ENCODE peak calls at places on chromosomes 3 and 15, in ten cellular contexts. D is G401, N is WTC11, X is sigmoid colon, A is NCI-H1436, T is spleen, O is GM20000, U is lung microvascular endothelial cell, C is HuH-7, Z is ACHN. P is an unnamed sample.

GRCh38 chr15:32646304-32646703 is 4.8 kb downstream of the SCG5 start:
- DNase-seq in D (no peak), N (no peak), X (no peak), A (peak; percentile 28), T (no peak), O (no peak), U (no peak), C (no peak), Z (no peak), P (no peak)

GRCh38 chr3:102936511-102936910 is 501.7 kb downstream of the ZPLD1 start:
- DNase-seq in D (no peak), N (no peak), X (no peak), A (no peak), T (no peak), O (no peak), U (no peak), C (no peak), Z (no peak), P (no peak)

GRCh38 chr15:38069506-38069905 is 135.1 kb downstream of the TMCO5A start:
- DNase-seq in D (no peak), N (no peak), X (peak; percentile 68), A (no peak), T (no peak), O (peak; percentile 36), U (no peak), C (peak; percentile 6), Z (peak; percentile 42), P (peak; percentile 33)

GRCh38 chr15:49424954-49425353 is 1.9 kb downstream of the FGF7 start:
- DNase-seq in D (no peak), N (no peak), X (no peak), A (no peak), T (no peak), O (no peak), U (no peak), C (no peak), Z (no peak), P (no peak)

GRCh38 chr3:55801676-55802075 is 314.6 kb upstream of the WNT5A start:
- DNase-seq in D (no peak), N (no peak), X (no peak), A (no peak), T (no peak), O (no peak), U (no peak), C (no peak), Z (no peak), P (no peak)

GRCh38 chr15:85296615-85297402 is 83.6 kb upstream of the AKAP13 start:
- DNase-seq in D (peak; percentile 76), N (peak; percentile 43), X (peak; percentile 81), A (peak; percentile 61), T (peak; percentile 81), O (peak; percentile 67), U (peak; percentile 87), C (peak; percentile 61), Z (peak; percentile 80), P (peak; percentile 88)

GRCh38 chr3:131033480-131034080 is 6.9 kb downstream of the NEK11 start:
- DNase-seq in D (peak; percentile 43), N (no peak), X (no peak), A (peak; percentile 61), T (no peak), O (peak; percentile 24), U (peak; percentile 64), C (no peak), Z (peak; percentile 56), P (peak; percentile 15)

GRCh38 chr3:51887620-51888019 is 12.2 kb upstream of the IQCF5 start:
- DNase-seq in D (no peak), N (no peak), X (no peak), A (no peak), T (no peak), O (no peak), U (no peak), C (no peak), Z (no peak), P (no peak)

GRCh38 chr3:34357461-34357860 is 559.0 kb downstream of the PDCD6IP start:
- DNase-seq in D (no peak), N (no peak), X (no peak), A (no peak), T (no peak), O (no peak), U (no peak), C (no peak), Z (no peak), P (no peak)

GRCh38 chr15:90191795-90192494 is 9.2 kb upstream of the SEMA4B start:
- DNase-seq in D (peak; percentile 76), N (no peak), X (peak; percentile 95), A (peak; percentile 91), T (peak; percentile 94), O (peak; percentile 60), U (no peak), C (peak; percentile 77), Z (peak; percentile 84), P (peak; percentile 94)

GRCh38 chr3:45218578-45219390 is 7.3 kb downstream of the TMEM158 start:
- DNase-seq in D (no peak), N (no peak), X (no peak), A (no peak), T (no peak), O (no peak), U (no peak), C (no peak), Z (peak; percentile 11), P (no peak)

GRCh38 chr3:169695051-169695450 is 31.5 kb upstream of the MECOM start:
- DNase-seq in D (no peak), N (no peak), X (no peak), A (no peak), T (no peak), O (no peak), U (no peak), C (no peak), Z (no peak), P (no peak)

GRCh38 chr3:11624161-11624560 is 19.6 kb downstream of the VGLL4 start:
- DNase-seq in D (no peak), N (no peak), X (no peak), A (no peak), T (no peak), O (peak; percentile 31), U (peak; percentile 50), C (no peak), Z (no peak), P (no peak)

GRCh38 chr3:65402597-65402996 is 636.1 kb downstream of the MAGI1 start:
- DNase-seq in D (peak; percentile 83), N (no peak), X (peak; percentile 91), A (no peak), T (no peak), O (no peak), U (no peak), C (no peak), Z (peak; percentile 92), P (no peak)

GRCh38 chr3:48155122-48155521 is 33.1 kb downstream of the CDC25A start:
- DNase-seq in D (no peak), N (no peak), X (no peak), A (no peak), T (no peak), O (no peak), U (no peak), C (no peak), Z (peak; percentile 45), P (no peak)

GRCh38 chr3:107432013-107432515 is 54.8 kb downstream of the CCDC54 start:
- DNase-seq in D (peak; percentile 42), N (no peak), X (no peak), A (no peak), T (no peak), O (peak; percentile 31), U (peak; percentile 31), C (no peak), Z (no peak), P (no peak)

GRCh38 chr15:78047631-78048409 is 29.7 kb downstream of the TBC1D2B start:
- DNase-seq in D (no peak), N (no peak), X (peak; percentile 80), A (no peak), T (no peak), O (no peak), U (no peak), C (no peak), Z (no peak), P (no peak)

GRCh38 chr15:61003683-61004299 is 225.3 kb downstream of the RORA start:
- DNase-seq in D (peak; percentile 53), N (no peak), X (no peak), A (no peak), T (no peak), O (no peak), U (no peak), C (no peak), Z (no peak), P (no peak)

GRCh38 chr15:88918738-88919137 is 5.6 kb upstream of the MFGE8 start:
- DNase-seq in D (no peak), N (no peak), X (no peak), A (peak; percentile 17), T (no peak), O (peak; percentile 18), U (no peak), C (no peak), Z (peak; percentile 94), P (no peak)

GRCh38 chr3:174810256-174810655 is 48.9 kb upstream of the NAALADL2 start:
- DNase-seq in D (no peak), N (no peak), X (no peak), A (no peak), T (no peak), O (no peak), U (no peak), C (no peak), Z (no peak), P (no peak)

GRCh38 chr3:113136071-113136470 is 75.3 kb upstream of the BOC start:
- DNase-seq in D (peak; percentile 19), N (no peak), X (no peak), A (no peak), T (no peak), O (no peak), U (peak; percentile 48), C (no peak), Z (peak; percentile 25), P (no peak)

GRCh38 chr3:69032137-69032536 is 18.7 kb upstream of the EOGT start:
- DNase-seq in D (no peak), N (no peak), X (no peak), A (no peak), T (no peak), O (no peak), U (peak; percentile 10), C (no peak), Z (no peak), P (no peak)

GRCh38 chr15:23022156-23022555 is 17.2 kb downstream of the TUBGCP5 start:
- DNase-seq in D (no peak), N (no peak), X (no peak), A (no peak), T (no peak), O (no peak), U (no peak), C (no peak), Z (no peak), P (no peak)

GRCh38 chr3:52299815-52300611 is 12.4 kb downstream of the GLYCTK start:
- DNase-seq in D (peak; percentile 42), N (peak; percentile 26), X (no peak), A (no peak), T (no peak), O (peak; percentile 41), U (peak; percentile 45), C (peak; percentile 68), Z (no peak), P (peak; percentile 37)

GRCh38 chr3:73602171-73602570 is 22.6 kb downstream of the PDZRN3 start:
- DNase-seq in D (no peak), N (no peak), X (no peak), A (no peak), T (no peak), O (no peak), U (no peak), C (no peak), Z (no peak), P (no peak)

GRCh38 chr15:80554526-80554925 is 140.6 kb upstream of the ABHD17C start:
- DNase-seq in D (no peak), N (no peak), X (no peak), A (no peak), T (no peak), O (no peak), U (no peak), C (no peak), Z (no peak), P (no peak)

GRCh38 chr3:62332771-62333381 is 40.5 kb downstream of the FEZF2 start:
- DNase-seq in D (peak; percentile 44), N (no peak), X (no peak), A (no peak), T (no peak), O (peak; percentile 13), U (peak; percentile 45), C (no peak), Z (peak; percentile 17), P (peak; percentile 13)

GRCh38 chr3:20190991-20191390 is 5.0 kb upstream of the SGO1 start:
- DNase-seq in D (no peak), N (peak; percentile 13), X (no peak), A (no peak), T (no peak), O (no peak), U (no peak), C (peak; percentile 32), Z (no peak), P (no peak)